ENCODE peak calls at places on chromosomes 4 and X, in seven cellular contexts. W is epithelial cell of esophagus, T is tibial artery, J is neural progenitor cell, N is upper lobe of right lung, G is IMR-90, P is cardiac muscle cell. Z is an unnamed sample.

GRCh38 chr4:2947926-2948325 is 15.3 kb downstream of the NOP14 start:
- DNase-seq in N (no peak), W (peak), T (no peak), P (no peak), G (no peak), J (no peak), Z (no peak)

GRCh38 chr4:124105212-124105611 is 607.3 kb downstream of the ANKRD50 start:
- DNase-seq in T (no peak), P (peak), N (no peak), W (peak), J (no peak), G (peak), Z (no peak)

GRCh38 chrX:33735182-33735581 is 396.9 kb downstream of the FAM47A start:
- DNase-seq in P (no peak), G (no peak), W (no peak), N (no peak), T (no peak), J (no peak), Z (no peak)

GRCh38 chr4:36824682-36825081 is 419.9 kb upstream of the NWD2 start:
- DNase-seq in J (no peak), G (no peak), W (no peak), T (no peak), N (no peak), P (no peak), Z (no peak)

GRCh38 chr4:123783936-123784335 is 387.3 kb downstream of the SPRY1 start:
- DNase-seq in J (no peak), N (no peak), W (no peak), T (no peak), G (peak), P (no peak), Z (peak)

GRCh38 chr4:88623097-88623496 is 30.8 kb downstream of the HERC3 start:
- DNase-seq in T (no peak), G (peak), P (peak), J (no peak), N (no peak), W (peak), Z (peak)

GRCh38 chr4:529563-529962 is 30.6 kb downstream of the PIGG start:
- DNase-seq in P (no peak), N (no peak), J (no peak), W (no peak), T (no peak), G (no peak), Z (no peak)

GRCh38 chr4:184383497-184384055 is 90.8 kb downstream of the IRF2 start:
- DNase-seq in P (peak), T (peak), J (no peak), G (peak), W (peak), N (no peak), Z (peak)

GRCh38 chr4:138919094-138919936 is 96.3 kb upstream of the NOCT start:
- DNase-seq in P (peak), N (peak), J (peak), G (peak), T (peak), W (peak), Z (peak)

GRCh38 chrX:37349131-37350033 is at the start of gene PRRG1:
- DNase-seq in G (peak), P (peak), N (peak), W (peak), J (peak), T (peak), Z (peak)

GRCh38 chrX:70973221-70973620 is 42.3 kb upstream of the SLC7A3 start:
- DNase-seq in P (no peak), W (no peak), T (no peak), J (no peak), N (no peak), G (peak), Z (no peak)

GRCh38 chrX:70970482-70970999 is 39.6 kb upstream of the SLC7A3 start:
- DNase-seq in T (no peak), W (peak), G (peak), N (no peak), P (peak), J (peak), Z (no peak)

DNA sequence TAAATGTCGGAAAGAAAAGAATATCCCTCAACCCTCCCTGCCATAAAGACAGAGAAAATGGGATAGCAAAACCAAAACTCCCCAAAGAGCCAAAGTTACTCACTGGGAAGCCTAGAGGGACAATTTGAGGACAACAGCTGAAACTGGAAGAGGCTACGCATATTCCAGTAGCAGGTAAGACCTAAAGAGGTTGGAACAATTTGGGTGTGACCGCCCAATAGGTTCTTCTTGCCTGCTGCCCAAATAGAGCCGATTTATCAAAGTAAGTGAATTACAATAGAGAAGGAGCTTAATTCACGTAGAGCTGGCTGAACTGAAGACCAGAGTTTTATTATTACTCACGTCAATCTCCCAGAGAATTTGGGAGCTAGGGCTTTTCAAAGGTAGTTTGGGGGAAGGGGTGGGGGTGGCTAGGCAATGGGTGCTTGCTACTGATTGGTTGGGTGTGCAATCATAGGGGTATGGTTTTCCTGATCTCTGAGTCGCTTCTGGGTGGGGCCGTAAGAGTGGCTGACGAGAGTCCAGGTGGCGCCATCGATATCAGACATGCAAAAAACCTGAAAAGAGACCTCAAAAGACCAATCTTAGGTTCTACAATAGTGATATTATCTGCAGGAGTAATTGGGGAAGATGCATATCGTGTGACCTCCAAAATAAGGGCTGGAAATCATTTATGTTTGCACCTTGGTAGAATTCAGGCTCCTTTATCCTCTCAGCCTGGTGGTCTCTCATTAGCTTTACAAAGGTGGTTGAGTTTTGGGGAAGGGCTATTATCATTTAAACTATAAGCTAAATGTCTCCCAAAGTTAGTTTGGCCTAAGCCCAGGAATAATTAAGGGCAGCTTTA is 39.0 kb upstream of the SLC7A3 start:
- DNase-seq in W (no peak), J (no peak), T (no peak), N (no peak), G (no peak), P (no peak), Z (no peak)
- H3K4me3 ChIP-seq in W (no peak), J (no peak), T (no peak), N (no peak), G (no peak), P (no peak), Z (no peak)

GRCh38 chr4:39043697-39044363 is 11.6 kb upstream of the TMEM156 start:
- DNase-seq in J (no peak), P (peak), N (no peak), W (peak), T (no peak), G (peak), Z (peak)
- TF ChIP-seq CTCF in J (no peak), P (no peak), N (no peak), W (no peak), T (no peak), G (no peak), Z (no peak)

DNA sequence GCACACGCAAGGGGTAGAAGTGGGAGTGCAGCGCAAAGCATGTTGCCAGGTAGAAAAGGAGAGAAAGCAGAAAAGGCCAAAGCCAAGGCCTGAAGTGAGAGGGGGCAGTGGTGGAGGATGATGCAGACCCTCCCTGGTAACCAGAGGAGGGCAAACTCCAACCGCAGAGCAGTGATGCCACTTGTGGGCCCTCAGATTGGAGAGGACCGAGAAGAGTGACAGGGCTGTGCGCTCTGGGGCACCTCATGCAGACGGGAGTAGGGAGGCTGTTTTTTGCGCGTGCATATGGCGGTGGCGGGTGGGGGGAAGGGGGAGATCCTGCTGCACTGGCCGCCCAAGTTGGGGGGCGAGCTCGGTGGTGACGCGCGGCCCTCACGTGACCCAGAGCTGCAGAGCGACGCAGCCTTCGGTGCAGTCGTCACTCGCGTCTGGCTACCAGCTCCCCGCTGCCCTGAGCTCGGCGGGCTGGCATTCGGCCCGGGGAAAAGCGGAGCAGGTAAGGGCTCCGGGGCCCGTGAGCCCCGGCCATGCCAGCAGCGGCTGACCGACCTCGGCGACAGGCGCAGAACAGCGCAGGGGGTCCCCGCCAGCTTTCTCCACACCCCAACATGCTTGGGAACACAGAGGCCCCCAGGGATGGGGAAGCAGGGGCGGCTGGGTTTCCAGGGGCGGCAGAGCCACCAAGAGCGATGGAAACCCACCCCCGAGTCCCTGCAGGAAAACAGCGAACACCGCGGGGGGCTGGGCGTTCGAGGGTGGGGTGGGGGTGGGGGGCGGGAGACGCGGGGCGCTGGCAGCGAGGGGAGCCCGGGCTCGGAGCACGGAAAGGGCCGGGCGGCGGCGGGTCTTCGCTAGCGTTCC is at the start of gene BEX3:
- DNase-seq in T (peak), G (peak), W (peak), N (peak), P (peak), J (peak), Z (peak)
- H3K4me3 ChIP-seq in T (peak), G (peak), W (peak), N (peak), P (peak), J (peak), Z (peak)

DNA sequence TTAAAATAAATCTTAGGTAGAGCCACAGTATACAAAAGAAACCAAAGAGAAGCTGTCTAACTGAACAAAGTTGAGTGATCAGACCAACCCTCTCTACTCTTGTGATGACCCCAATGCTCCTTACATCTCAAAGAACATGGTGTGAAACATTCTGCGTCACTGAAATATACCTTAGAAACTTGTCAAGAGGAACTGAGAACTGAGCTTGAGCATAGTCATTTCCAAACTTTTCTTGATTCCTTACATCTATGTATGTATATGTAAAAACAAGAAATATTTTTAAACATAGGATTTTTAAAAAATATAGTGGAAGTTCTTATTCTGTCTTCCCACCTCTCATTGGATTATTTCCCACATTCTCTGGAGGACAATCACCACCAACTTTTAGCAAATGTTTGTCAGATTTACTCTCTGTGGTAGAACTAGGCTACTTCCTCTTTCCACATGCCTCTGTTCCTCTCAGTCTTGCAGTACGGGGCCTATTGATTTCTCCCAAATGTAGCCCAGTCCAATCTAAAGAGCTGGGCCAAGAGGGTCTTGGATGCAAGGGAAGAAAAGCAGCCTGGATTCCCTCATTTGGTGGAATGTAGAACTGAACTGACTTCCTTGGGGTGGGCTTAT is 98.2 kb upstream of the HHIP start:
- DNase-seq in T (no peak), N (no peak), P (no peak), W (no peak), G (no peak), J (no peak), Z (no peak)
- TF ChIP-seq CTCF in T (no peak), N (no peak), P (no peak), W (no peak), G (no peak), J (no peak), Z (no peak)

GRCh38 chr4:82989567-82990429 is 20.8 kb downstream of the LIN54 start:
- DNase-seq in J (no peak), W (no peak), T (no peak), G (peak), P (peak), N (no peak), Z (no peak)
- H3K4me3 ChIP-seq in J (no peak), W (no peak), T (no peak), G (peak), P (no peak), N (no peak), Z (no peak)

GRCh38 chr4:189131131-189131530 is 809.5 kb upstream of the FRG1 start:
- DNase-seq in G (no peak), N (no peak), J (no peak), T (no peak), P (no peak), W (no peak), Z (no peak)

GRCh38 chr4:189124791-189125190 is 815.9 kb upstream of the FRG1 start:
- DNase-seq in T (no peak), P (no peak), J (no peak), N (no peak), W (no peak), G (peak), Z (no peak)

GRCh38 chr4:189129044-189129443 is 811.6 kb upstream of the FRG1 start:
- DNase-seq in T (no peak), P (no peak), N (no peak), G (no peak), W (peak), J (no peak), Z (no peak)

GRCh38 chr4:189126040-189126439 is 814.6 kb upstream of the FRG1 start:
- DNase-seq in G (no peak), N (no peak), T (no peak), P (no peak), W (no peak), J (no peak), Z (no peak)

GRCh38 chr4:189128341-189128740 is 812.3 kb upstream of the FRG1 start:
- DNase-seq in J (no peak), W (peak), P (no peak), N (no peak), T (no peak), G (no peak), Z (no peak)
- TF ChIP-seq CTCF in J (no peak), W (no peak), P (no peak), N (no peak), T (no peak), G (no peak), Z (no peak)